ENCODE peak calls at places on chromosomes 4 and X, in six cellular contexts. C is tibial nerve, J is OCI-LY7, X is PC-9, Z is hepatocyte, H is psoas muscle. A is an unnamed sample.

GRCh38 chr4:26372525-26373172 is 51.8 kb downstream of the RBPJ start:
- DNase-seq in C (peak), X (peak), Z (peak), H (no peak), J (peak), A (peak)

GRCh38 chr4:121462660-121463261 is 81.9 kb upstream of the QRFPR start:
- DNase-seq in H (no peak), X (peak), Z (peak), J (peak), C (peak), A (peak)

GRCh38 chr4:163673848-163674702 is 179.6 kb downstream of the TMA16 start:
- DNase-seq in C (no peak), Z (no peak), J (peak), H (no peak), X (no peak), A (no peak)

GRCh38 chrX:68060506-68061205 is 372.6 kb downstream of the OPHN1 start:
- DNase-seq in C (no peak), Z (no peak), J (no peak), X (no peak), H (no peak), A (peak)

GRCh38 chr4:75457365-75457764 is 56.8 kb downstream of the RCHY1 start:
- DNase-seq in H (no peak), Z (no peak), X (no peak), J (no peak), C (no peak), A (no peak)

GRCh38 chr4:131632877-131633276 is 1516.2 kb upstream of the PCDH10 start:
- DNase-seq in C (no peak), J (no peak), H (no peak), Z (no peak), X (no peak), A (no peak)

GRCh38 chrX:350148-350533 is 31.5 kb upstream of the GTPBP6 start:
- DNase-seq in J (no peak), Z (no peak), C (no peak), X (no peak), H (no peak), A (no peak)

GRCh38 chr4:141155586-141155985 is 22.3 kb upstream of the RNF150 start:
- DNase-seq in H (no peak), Z (no peak), C (no peak), X (no peak), J (no peak), A (no peak)

GRCh38 chr4:104451573-104451972 is 43.1 kb downstream of the CXXC4 start:
- DNase-seq in X (no peak), Z (peak), J (no peak), C (no peak), H (no peak), A (no peak)

GRCh38 chr4:105184316-105184988 is 37.8 kb downstream of the TET2 start:
- DNase-seq in Z (no peak), H (no peak), C (no peak), X (no peak), J (no peak), A (no peak)

GRCh38 chrX:23898412-23898959 is 9.3 kb downstream of the APOO start:
- DNase-seq in J (no peak), Z (no peak), C (no peak), H (no peak), X (peak), A (peak)

GRCh38 chr4:148225639-148226038 is 216.6 kb downstream of the NR3C2 start:
- DNase-seq in H (no peak), C (no peak), J (no peak), Z (no peak), X (no peak), A (peak)

GRCh38 chr4:160319221-160319867 is 1216.5 kb downstream of the RAPGEF2 start:
- DNase-seq in Z (peak), H (no peak), C (no peak), J (no peak), X (peak), A (no peak)

GRCh38 chr4:22553560-22553959 is 37.7 kb upstream of the ADGRA3 start:
- DNase-seq in C (no peak), X (no peak), H (no peak), J (no peak), Z (no peak), A (no peak)

GRCh38 chr4:22884157-22884556 is 191.4 kb downstream of the GBA3 start:
- DNase-seq in C (no peak), Z (no peak), X (no peak), J (no peak), H (no peak), A (no peak)

GRCh38 chr4:7426525-7427171 is 8.1 kb downstream of the PSAPL1 start:
- DNase-seq in J (no peak), C (no peak), Z (no peak), H (no peak), X (no peak), A (no peak)

GRCh38 chrX:81120936-81121351 is 80.8 kb downstream of the HMGN5 start:
- DNase-seq in J (peak), C (peak), H (peak), Z (peak), X (no peak), A (peak)

GRCh38 chrX:122907375-122907774 is 276.7 kb upstream of the GRIA3 start:
- DNase-seq in X (no peak), H (no peak), Z (no peak), C (no peak), J (no peak), A (no peak)

GRCh38 chrX:69072486-69073006 is 92.7 kb downstream of the PJA1 start:
- DNase-seq in X (no peak), C (no peak), H (no peak), J (no peak), Z (no peak), A (no peak)

GRCh38 chr4:142497606-142498005 is 348.5 kb downstream of the INPP4B start:
- DNase-seq in Z (no peak), X (no peak), J (no peak), H (no peak), C (no peak), A (no peak)

GRCh38 chr4:65089666-65090065 is 580.6 kb downstream of the EPHA5 start:
- DNase-seq in Z (peak), C (no peak), H (no peak), J (no peak), X (no peak), A (no peak)

GRCh38 chr4:34731045-34731444 is 1513.3 kb downstream of the ARAP2 start:
- DNase-seq in X (no peak), Z (peak), J (no peak), C (no peak), H (no peak), A (no peak)

GRCh38 chrX:45011131-45011530 is 138.1 kb downstream of the KDM6A start:
- DNase-seq in C (no peak), X (peak), Z (no peak), H (no peak), J (no peak), A (peak)

GRCh38 chrX:120672389-120672788 is 42.5 kb upstream of the C1GALT1C1 start:
- DNase-seq in H (peak), C (peak), Z (peak), J (no peak), X (peak), A (peak)

GRCh38 chrX:15903186-15903681 is 48.6 kb upstream of the AP1S2 start:
- DNase-seq in C (no peak), Z (no peak), X (no peak), J (peak), H (no peak), A (no peak)

GRCh38 chr4:88202443-88202842 is 44.0 kb upstream of the ABCG2 start:
- DNase-seq in Z (no peak), J (no peak), C (no peak), X (no peak), H (no peak), A (no peak)

GRCh38 chr4:54495091-54495490 is 162.7 kb upstream of the KIT start:
- DNase-seq in J (no peak), H (no peak), X (peak), C (no peak), Z (no peak), A (peak)

GRCh38 chr4:11525085-11525484 is 96.4 kb upstream of the HS3ST1 start:
- DNase-seq in J (no peak), Z (no peak), C (no peak), H (no peak), X (no peak), A (no peak)

GRCh38 chr4:47374477-47374876 is 89.0 kb downstream of the COMMD8 start:
- DNase-seq in Z (no peak), H (no peak), C (no peak), J (no peak), X (no peak), A (peak)

GRCh38 chrX:101595739-101596419 is 21.9 kb downstream of the ARMCX6 start:
- DNase-seq in H (no peak), J (peak), C (peak), Z (peak), X (peak), A (peak)

GRCh38 chr4:70838400-70838971 is 1.2 kb downstream of the GRSF1 start:
- DNase-seq in X (no peak), Z (no peak), C (no peak), J (no peak), H (no peak), A (peak)

GRCh38 chr4:107818301-107818910 is 6.3 kb upstream of the SGMS2 start:
- DNase-seq in Z (no peak), C (no peak), X (peak), H (no peak), J (no peak), A (no peak)

GRCh38 chrX:56764153-56764974 is 35.3 kb downstream of the NBDY start:
- DNase-seq in J (peak), Z (peak), C (peak), X (peak), H (peak), A (peak)

GRCh38 chr4:152522245-152522644 is 13.6 kb downstream of the FBXW7 start:
- DNase-seq in C (no peak), X (no peak), J (no peak), H (no peak), Z (no peak), A (no peak)

DNA sequence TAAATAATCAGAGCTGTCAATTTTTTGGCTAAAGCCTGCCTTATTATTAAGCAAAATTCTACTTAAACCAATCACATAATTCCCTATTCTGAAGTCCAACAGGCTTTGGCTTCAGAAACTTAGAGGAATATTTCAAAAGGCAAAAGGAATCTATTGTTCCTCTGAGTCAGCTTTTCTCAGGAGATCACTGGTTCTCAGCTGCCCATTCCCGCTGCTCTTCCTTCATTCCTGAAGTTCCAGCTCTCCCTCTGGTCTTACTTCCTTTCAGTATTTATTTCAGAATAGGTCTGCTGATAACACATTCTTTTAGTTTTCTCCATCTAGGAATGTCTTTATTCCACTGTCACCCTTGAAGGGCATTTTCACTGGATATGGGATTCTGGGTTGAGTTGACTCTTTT is 133.7 kb downstream of the SOWAHB start:
- DNase-seq in C (no peak), Z (no peak), X (no peak), J (no peak), H (no peak), A (peak)
- TF ChIP-seq CTCF in C (no peak), Z (no peak), X (no peak), J (no peak), H (no peak), A (no peak)

GRCh38 chrX:2325076-2325784 is 175.5 kb downstream of the DHRSX start:
- DNase-seq in J (no peak), C (no peak), H (peak), Z (no peak), X (no peak), A (peak)
- H3K4me3 ChIP-seq in J (no peak), C (peak), H (peak), Z (no peak), X (no peak), A (no peak)

DNA sequence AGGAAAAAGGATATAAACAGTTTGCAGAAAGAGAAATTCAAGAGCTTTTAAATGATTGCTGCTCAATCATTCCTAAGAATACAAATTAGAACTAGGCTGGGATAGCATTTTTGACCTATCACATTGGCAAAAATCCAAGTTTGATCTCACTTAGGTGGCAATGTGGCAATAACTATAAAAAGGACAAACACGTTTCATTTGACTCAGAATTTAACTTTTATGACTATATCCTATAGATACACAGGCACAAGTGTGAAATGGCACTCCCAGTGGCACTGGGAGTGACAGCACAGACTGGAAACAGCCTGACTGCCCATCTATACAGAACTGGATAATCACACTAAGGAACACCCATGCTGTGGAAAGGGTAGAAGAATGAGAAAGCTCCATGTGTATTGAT is 11.1 kb downstream of the CENPU start:
- DNase-seq in J (no peak), H (no peak), C (no peak), Z (no peak), X (no peak), A (no peak)
- TF ChIP-seq CTCF in J (peak), H (no peak), C (no peak), Z (no peak), X (peak), A (no peak)

GRCh38 chr4:165872443-165873297 is at the start of gene TLL1:
- DNase-seq in Z (peak), J (no peak), H (no peak), C (no peak), X (no peak), A (no peak)
- H3K4me3 ChIP-seq in Z (peak), J (no peak), H (peak), C (peak), X (peak), A (peak)

A was measured in AG10803.